ENCODE peak calls at places on chromosomes 11 and 22, in six cellular contexts. T, S, X, J, K and N are unnamed samples.

GRCh38 chr11:73894725-73895335 is 18.0 kb downstream of the PAAF1 start:
- DNase-seq in T (no peak), S (no peak), X (peak; percentile 60), J (no peak), K (no peak), N (no peak)

GRCh38 chr11:70306586-70307033 is 36.1 kb downstream of the PPFIA1 start:
- DNase-seq in T (no peak), S (peak; percentile 79), X (no peak), J (no peak), K (no peak), N (no peak)

GRCh38 chr22:44286673-44287072 is 26.1 kb downstream of the SHISAL1 start:
- DNase-seq in T (no peak), S (no peak), X (no peak), J (no peak), K (no peak), N (no peak)

GRCh38 chr22:30665786-30666185 is 1.9 kb downstream of the DUSP18 start:
- DNase-seq in T (no peak), S (no peak), X (no peak), J (no peak), K (no peak), N (no peak)

GRCh38 chr22:30485362-30485988 is 13.7 kb upstream of the SEC14L3 start:
- DNase-seq in T (peak; percentile 47), S (peak; percentile 66), X (peak; percentile 60), J (no peak), K (peak; percentile 43), N (peak; percentile 82)

GRCh38 chr11:4211991-4212390 is 117.4 kb downstream of the RRM1 start:
- DNase-seq in T (no peak), S (no peak), X (no peak), J (no peak), K (no peak), N (no peak)

GRCh38 chr11:65793144-65793581 is 6.3 kb downstream of the OVOL1 start:
- DNase-seq in T (no peak), S (peak; percentile 40), X (no peak), J (no peak), K (no peak), N (no peak)

GRCh38 chr22:49063040-49063329 is 764.7 kb downstream of the BRD1 start:
- DNase-seq in T (no peak), S (no peak), X (no peak), J (no peak), K (no peak), N (no peak)

GRCh38 chr11:1656061-1656441 is 26.5 kb downstream of the KRTAP5-5 start:
- DNase-seq in T (no peak), S (no peak), X (no peak), J (no peak), K (peak; percentile 6), N (no peak)

GRCh38 chr11:65654375-65655349 is 8.1 kb downstream of the RELA start:
- DNase-seq in T (no peak), S (no peak), X (no peak), J (no peak), K (peak; percentile 20), N (no peak)

GRCh38 chr22:26579331-26579886 is 10.5 kb downstream of the TPST2 start:
- DNase-seq in T (no peak), S (peak; percentile 17), X (no peak), J (no peak), K (no peak), N (peak; percentile 79)

GRCh38 chr22:39559456-39560105 is 11.0 kb upstream of the CACNA1I start:
- DNase-seq in T (peak; percentile 22), S (peak; percentile 20), X (peak; percentile 52), J (no peak), K (no peak), N (peak; percentile 30)